ENCODE peak calls at places on chromosomes 13 and 19, in five cellular contexts. One of them, this sample, is unnamed.

GRCh38 chr19:14185158-14185557 is 20.8 kb downstream of the ADGRL1 start:
- DNase-seq in activated CD8-positive, alpha-beta memory T cell treated with anti-CD3 and anti-CD28 coated beads for 4 hours: no peak
- DNase-seq in NAMALWA: no peak
- DNase-seq in stimulated activated effector memory CD8-positive, alpha-beta T cell treated with anti-CD3 and anti-CD28 coated beads, Interleukin-12 subunit alpha, Interleukin-12 subunit beta, amount 100 ng/mL, for 72 hours: no peak
- DNase-seq in stimulated activated CD4-positive, alpha-beta T cell treated with anti-CD3 and anti-CD28 coated beads, Interleukin-12 subunit alpha, Interleukin-12 subunit beta, amount 100 ng/mL, for 4 hours: no peak
- DNase-seq in this sample: no peak

GRCh38 chr19:46849610-46850009 is 1.0 kb downstream of the AP2S1 start:
- DNase-seq in activated CD8-positive, alpha-beta memory T cell treated with anti-CD3 and anti-CD28 coated beads for 4 hours: no peak
- DNase-seq in NAMALWA: no peak
- DNase-seq in stimulated activated effector memory CD8-positive, alpha-beta T cell treated with anti-CD3 and anti-CD28 coated beads, Interleukin-12 subunit alpha, Interleukin-12 subunit beta, amount 100 ng/mL, for 72 hours: no peak
- DNase-seq in stimulated activated CD4-positive, alpha-beta T cell treated with anti-CD3 and anti-CD28 coated beads, Interleukin-12 subunit alpha, Interleukin-12 subunit beta, amount 100 ng/mL, for 4 hours: no peak
- DNase-seq in this sample: no peak

GRCh38 chr13:69579351-69579750 is 528.3 kb upstream of the ATXN8OS start:
- DNase-seq in activated CD8-positive, alpha-beta memory T cell treated with anti-CD3 and anti-CD28 coated beads for 4 hours: no peak
- DNase-seq in NAMALWA: peak
- DNase-seq in stimulated activated effector memory CD8-positive, alpha-beta T cell treated with anti-CD3 and anti-CD28 coated beads, Interleukin-12 subunit alpha, Interleukin-12 subunit beta, amount 100 ng/mL, for 72 hours: no peak
- DNase-seq in stimulated activated CD4-positive, alpha-beta T cell treated with anti-CD3 and anti-CD28 coated beads, Interleukin-12 subunit alpha, Interleukin-12 subunit beta, amount 100 ng/mL, for 4 hours: no peak
- DNase-seq in this sample: no peak

GRCh38 chr13:114002009-114002544 is 28.2 kb upstream of the C13orf46 start:
- DNase-seq in activated CD8-positive, alpha-beta memory T cell treated with anti-CD3 and anti-CD28 coated beads for 4 hours: no peak
- DNase-seq in NAMALWA: no peak
- DNase-seq in stimulated activated effector memory CD8-positive, alpha-beta T cell treated with anti-CD3 and anti-CD28 coated beads, Interleukin-12 subunit alpha, Interleukin-12 subunit beta, amount 100 ng/mL, for 72 hours: no peak
- DNase-seq in stimulated activated CD4-positive, alpha-beta T cell treated with anti-CD3 and anti-CD28 coated beads, Interleukin-12 subunit alpha, Interleukin-12 subunit beta, amount 100 ng/mL, for 4 hours: no peak
- DNase-seq in this sample: no peak

GRCh38 chr19:50947123-50947522 is 5.7 kb downstream of the KLK5 start:
- DNase-seq in activated CD8-positive, alpha-beta memory T cell treated with anti-CD3 and anti-CD28 coated beads for 4 hours: no peak
- DNase-seq in NAMALWA: no peak
- DNase-seq in stimulated activated effector memory CD8-positive, alpha-beta T cell treated with anti-CD3 and anti-CD28 coated beads, Interleukin-12 subunit alpha, Interleukin-12 subunit beta, amount 100 ng/mL, for 72 hours: no peak
- DNase-seq in stimulated activated CD4-positive, alpha-beta T cell treated with anti-CD3 and anti-CD28 coated beads, Interleukin-12 subunit alpha, Interleukin-12 subunit beta, amount 100 ng/mL, for 4 hours: no peak
- DNase-seq in this sample: no peak

GRCh38 chr19:17938092-17938845 is 5.5 kb downstream of the CCDC124 start:
- DNase-seq in activated CD8-positive, alpha-beta memory T cell treated with anti-CD3 and anti-CD28 coated beads for 4 hours: peak
- DNase-seq in NAMALWA: peak
- DNase-seq in stimulated activated effector memory CD8-positive, alpha-beta T cell treated with anti-CD3 and anti-CD28 coated beads, Interleukin-12 subunit alpha, Interleukin-12 subunit beta, amount 100 ng/mL, for 72 hours: peak
- DNase-seq in stimulated activated CD4-positive, alpha-beta T cell treated with anti-CD3 and anti-CD28 coated beads, Interleukin-12 subunit alpha, Interleukin-12 subunit beta, amount 100 ng/mL, for 4 hours: peak
- DNase-seq in this sample: peak

GRCh38 chr13:107421951-107422350 is 793.4 kb downstream of the LIG4 start:
- DNase-seq in activated CD8-positive, alpha-beta memory T cell treated with anti-CD3 and anti-CD28 coated beads for 4 hours: no peak
- DNase-seq in NAMALWA: no peak
- DNase-seq in stimulated activated effector memory CD8-positive, alpha-beta T cell treated with anti-CD3 and anti-CD28 coated beads, Interleukin-12 subunit alpha, Interleukin-12 subunit beta, amount 100 ng/mL, for 72 hours: no peak
- DNase-seq in stimulated activated CD4-positive, alpha-beta T cell treated with anti-CD3 and anti-CD28 coated beads, Interleukin-12 subunit alpha, Interleukin-12 subunit beta, amount 100 ng/mL, for 4 hours: no peak
- DNase-seq in this sample: no peak

GRCh38 chr13:113976711-113977684 is 3.1 kb upstream of the C13orf46 start:
- DNase-seq in activated CD8-positive, alpha-beta memory T cell treated with anti-CD3 and anti-CD28 coated beads for 4 hours: no peak
- DNase-seq in NAMALWA: no peak
- DNase-seq in stimulated activated effector memory CD8-positive, alpha-beta T cell treated with anti-CD3 and anti-CD28 coated beads, Interleukin-12 subunit alpha, Interleukin-12 subunit beta, amount 100 ng/mL, for 72 hours: no peak
- DNase-seq in stimulated activated CD4-positive, alpha-beta T cell treated with anti-CD3 and anti-CD28 coated beads, Interleukin-12 subunit alpha, Interleukin-12 subunit beta, amount 100 ng/mL, for 4 hours: no peak
- DNase-seq in this sample: no peak

GRCh38 chr13:28494537-28494860 is 429 bp downstream of the FLT1 start:
- DNase-seq in activated CD8-positive, alpha-beta memory T cell treated with anti-CD3 and anti-CD28 coated beads for 4 hours: no peak
- DNase-seq in NAMALWA: no peak
- DNase-seq in stimulated activated effector memory CD8-positive, alpha-beta T cell treated with anti-CD3 and anti-CD28 coated beads, Interleukin-12 subunit alpha, Interleukin-12 subunit beta, amount 100 ng/mL, for 72 hours: no peak
- DNase-seq in stimulated activated CD4-positive, alpha-beta T cell treated with anti-CD3 and anti-CD28 coated beads, Interleukin-12 subunit alpha, Interleukin-12 subunit beta, amount 100 ng/mL, for 4 hours: peak
- DNase-seq in this sample: peak

GRCh38 chr13:40666905-40667621 is 622 bp upstream of the FOXO1 start:
- DNase-seq in activated CD8-positive, alpha-beta memory T cell treated with anti-CD3 and anti-CD28 coated beads for 4 hours: no peak
- DNase-seq in NAMALWA: peak
- DNase-seq in stimulated activated effector memory CD8-positive, alpha-beta T cell treated with anti-CD3 and anti-CD28 coated beads, Interleukin-12 subunit alpha, Interleukin-12 subunit beta, amount 100 ng/mL, for 72 hours: no peak
- DNase-seq in stimulated activated CD4-positive, alpha-beta T cell treated with anti-CD3 and anti-CD28 coated beads, Interleukin-12 subunit alpha, Interleukin-12 subunit beta, amount 100 ng/mL, for 4 hours: peak
- DNase-seq in this sample: peak

GRCh38 chr13:76790519-76791289 is 95.5 kb downstream of the KCTD12 start:
- DNase-seq in activated CD8-positive, alpha-beta memory T cell treated with anti-CD3 and anti-CD28 coated beads for 4 hours: no peak
- DNase-seq in NAMALWA: no peak
- DNase-seq in stimulated activated effector memory CD8-positive, alpha-beta T cell treated with anti-CD3 and anti-CD28 coated beads, Interleukin-12 subunit alpha, Interleukin-12 subunit beta, amount 100 ng/mL, for 72 hours: no peak
- DNase-seq in stimulated activated CD4-positive, alpha-beta T cell treated with anti-CD3 and anti-CD28 coated beads, Interleukin-12 subunit alpha, Interleukin-12 subunit beta, amount 100 ng/mL, for 4 hours: no peak
- DNase-seq in this sample: no peak

GRCh38 chr13:72430923-72431322 is 296.5 kb downstream of the MZT1 start:
- DNase-seq in activated CD8-positive, alpha-beta memory T cell treated with anti-CD3 and anti-CD28 coated beads for 4 hours: no peak
- DNase-seq in NAMALWA: no peak
- DNase-seq in stimulated activated effector memory CD8-positive, alpha-beta T cell treated with anti-CD3 and anti-CD28 coated beads, Interleukin-12 subunit alpha, Interleukin-12 subunit beta, amount 100 ng/mL, for 72 hours: no peak
- DNase-seq in stimulated activated CD4-positive, alpha-beta T cell treated with anti-CD3 and anti-CD28 coated beads, Interleukin-12 subunit alpha, Interleukin-12 subunit beta, amount 100 ng/mL, for 4 hours: no peak
- DNase-seq in this sample: no peak

GRCh38 chr19:7522923-7523667 is 671 bp downstream of the MCOLN1 start:
- DNase-seq in activated CD8-positive, alpha-beta memory T cell treated with anti-CD3 and anti-CD28 coated beads for 4 hours: no peak
- DNase-seq in NAMALWA: no peak
- DNase-seq in stimulated activated effector memory CD8-positive, alpha-beta T cell treated with anti-CD3 and anti-CD28 coated beads, Interleukin-12 subunit alpha, Interleukin-12 subunit beta, amount 100 ng/mL, for 72 hours: no peak
- DNase-seq in stimulated activated CD4-positive, alpha-beta T cell treated with anti-CD3 and anti-CD28 coated beads, Interleukin-12 subunit alpha, Interleukin-12 subunit beta, amount 100 ng/mL, for 4 hours: no peak
- DNase-seq in this sample: no peak

GRCh38 chr19:6418562-6418932 is 6.1 kb downstream of the KHSRP start:
- DNase-seq in activated CD8-positive, alpha-beta memory T cell treated with anti-CD3 and anti-CD28 coated beads for 4 hours: no peak
- DNase-seq in NAMALWA: no peak
- DNase-seq in stimulated activated effector memory CD8-positive, alpha-beta T cell treated with anti-CD3 and anti-CD28 coated beads, Interleukin-12 subunit alpha, Interleukin-12 subunit beta, amount 100 ng/mL, for 72 hours: no peak
- DNase-seq in stimulated activated CD4-positive, alpha-beta T cell treated with anti-CD3 and anti-CD28 coated beads, Interleukin-12 subunit alpha, Interleukin-12 subunit beta, amount 100 ng/mL, for 4 hours: no peak
- DNase-seq in this sample: no peak

GRCh38 chr19:1672038-1672768 is 19.8 kb upstream of the TCF3 start:
- DNase-seq in activated CD8-positive, alpha-beta memory T cell treated with anti-CD3 and anti-CD28 coated beads for 4 hours: peak
- DNase-seq in NAMALWA: peak
- DNase-seq in stimulated activated effector memory CD8-positive, alpha-beta T cell treated with anti-CD3 and anti-CD28 coated beads, Interleukin-12 subunit alpha, Interleukin-12 subunit beta, amount 100 ng/mL, for 72 hours: peak
- DNase-seq in stimulated activated CD4-positive, alpha-beta T cell treated with anti-CD3 and anti-CD28 coated beads, Interleukin-12 subunit alpha, Interleukin-12 subunit beta, amount 100 ng/mL, for 4 hours: peak
- DNase-seq in this sample: no peak

GRCh38 chr13:102962430-102962829 is 103.8 kb downstream of the SLC10A2 start:
- DNase-seq in activated CD8-positive, alpha-beta memory T cell treated with anti-CD3 and anti-CD28 coated beads for 4 hours: no peak
- DNase-seq in NAMALWA: no peak
- DNase-seq in stimulated activated effector memory CD8-positive, alpha-beta T cell treated with anti-CD3 and anti-CD28 coated beads, Interleukin-12 subunit alpha, Interleukin-12 subunit beta, amount 100 ng/mL, for 72 hours: no peak
- DNase-seq in stimulated activated CD4-positive, alpha-beta T cell treated with anti-CD3 and anti-CD28 coated beads, Interleukin-12 subunit alpha, Interleukin-12 subunit beta, amount 100 ng/mL, for 4 hours: no peak
- DNase-seq in this sample: no peak

GRCh38 chr19:33819875-33820781 is 23.5 kb downstream of the KCTD15 start:
- DNase-seq in activated CD8-positive, alpha-beta memory T cell treated with anti-CD3 and anti-CD28 coated beads for 4 hours: no peak
- DNase-seq in NAMALWA: peak
- DNase-seq in stimulated activated effector memory CD8-positive, alpha-beta T cell treated with anti-CD3 and anti-CD28 coated beads, Interleukin-12 subunit alpha, Interleukin-12 subunit beta, amount 100 ng/mL, for 72 hours: peak
- DNase-seq in stimulated activated CD4-positive, alpha-beta T cell treated with anti-CD3 and anti-CD28 coated beads, Interleukin-12 subunit alpha, Interleukin-12 subunit beta, amount 100 ng/mL, for 4 hours: peak
- DNase-seq in this sample: peak

GRCh38 chr19:18975011-18975410 is 34.0 kb upstream of the HOMER3 start:
- DNase-seq in activated CD8-positive, alpha-beta memory T cell treated with anti-CD3 and anti-CD28 coated beads for 4 hours: no peak
- DNase-seq in NAMALWA: no peak
- DNase-seq in stimulated activated effector memory CD8-positive, alpha-beta T cell treated with anti-CD3 and anti-CD28 coated beads, Interleukin-12 subunit alpha, Interleukin-12 subunit beta, amount 100 ng/mL, for 72 hours: no peak
- DNase-seq in stimulated activated CD4-positive, alpha-beta T cell treated with anti-CD3 and anti-CD28 coated beads, Interleukin-12 subunit alpha, Interleukin-12 subunit beta, amount 100 ng/mL, for 4 hours: no peak
- DNase-seq in this sample: no peak

GRCh38 chr13:38767506-38768265 is 80.8 kb downstream of the FREM2 start:
- DNase-seq in activated CD8-positive, alpha-beta memory T cell treated with anti-CD3 and anti-CD28 coated beads for 4 hours: no peak
- DNase-seq in NAMALWA: no peak
- DNase-seq in stimulated activated effector memory CD8-positive, alpha-beta T cell treated with anti-CD3 and anti-CD28 coated beads, Interleukin-12 subunit alpha, Interleukin-12 subunit beta, amount 100 ng/mL, for 72 hours: no peak
- DNase-seq in stimulated activated CD4-positive, alpha-beta T cell treated with anti-CD3 and anti-CD28 coated beads, Interleukin-12 subunit alpha, Interleukin-12 subunit beta, amount 100 ng/mL, for 4 hours: no peak
- DNase-seq in this sample: no peak

GRCh38 chr13:50357586-50358118 is 342.4 kb downstream of the KCNRG start:
- DNase-seq in activated CD8-positive, alpha-beta memory T cell treated with anti-CD3 and anti-CD28 coated beads for 4 hours: no peak
- DNase-seq in NAMALWA: no peak
- DNase-seq in stimulated activated effector memory CD8-positive, alpha-beta T cell treated with anti-CD3 and anti-CD28 coated beads, Interleukin-12 subunit alpha, Interleukin-12 subunit beta, amount 100 ng/mL, for 72 hours: no peak
- DNase-seq in stimulated activated CD4-positive, alpha-beta T cell treated with anti-CD3 and anti-CD28 coated beads, Interleukin-12 subunit alpha, Interleukin-12 subunit beta, amount 100 ng/mL, for 4 hours: no peak
- DNase-seq in this sample: no peak

GRCh38 chr19:45772912-45773311 is 3.9 kb upstream of the SIX5 start:
- DNase-seq in activated CD8-positive, alpha-beta memory T cell treated with anti-CD3 and anti-CD28 coated beads for 4 hours: no peak
- DNase-seq in NAMALWA: no peak
- DNase-seq in stimulated activated effector memory CD8-positive, alpha-beta T cell treated with anti-CD3 and anti-CD28 coated beads, Interleukin-12 subunit alpha, Interleukin-12 subunit beta, amount 100 ng/mL, for 72 hours: no peak
- DNase-seq in stimulated activated CD4-positive, alpha-beta T cell treated with anti-CD3 and anti-CD28 coated beads, Interleukin-12 subunit alpha, Interleukin-12 subunit beta, amount 100 ng/mL, for 4 hours: no peak
- DNase-seq in this sample: no peak

GRCh38 chr13:113947321-113948033 is 26.4 kb downstream of the C13orf46 start:
- DNase-seq in activated CD8-positive, alpha-beta memory T cell treated with anti-CD3 and anti-CD28 coated beads for 4 hours: no peak
- DNase-seq in NAMALWA: no peak
- DNase-seq in stimulated activated effector memory CD8-positive, alpha-beta T cell treated with anti-CD3 and anti-CD28 coated beads, Interleukin-12 subunit alpha, Interleukin-12 subunit beta, amount 100 ng/mL, for 72 hours: no peak
- DNase-seq in stimulated activated CD4-positive, alpha-beta T cell treated with anti-CD3 and anti-CD28 coated beads, Interleukin-12 subunit alpha, Interleukin-12 subunit beta, amount 100 ng/mL, for 4 hours: no peak
- DNase-seq in this sample: no peak

GRCh38 chr13:98842074-98842473 is 89.6 kb upstream of the SLC15A1 start:
- DNase-seq in activated CD8-positive, alpha-beta memory T cell treated with anti-CD3 and anti-CD28 coated beads for 4 hours: no peak
- DNase-seq in NAMALWA: peak
- DNase-seq in stimulated activated effector memory CD8-positive, alpha-beta T cell treated with anti-CD3 and anti-CD28 coated beads, Interleukin-12 subunit alpha, Interleukin-12 subunit beta, amount 100 ng/mL, for 72 hours: no peak
- DNase-seq in stimulated activated CD4-positive, alpha-beta T cell treated with anti-CD3 and anti-CD28 coated beads, Interleukin-12 subunit alpha, Interleukin-12 subunit beta, amount 100 ng/mL, for 4 hours: no peak
- DNase-seq in this sample: no peak

GRCh38 chr19:13860679-13861391 is 16.1 kb upstream of the NANOS3 start:
- DNase-seq in activated CD8-positive, alpha-beta memory T cell treated with anti-CD3 and anti-CD28 coated beads for 4 hours: no peak
- DNase-seq in NAMALWA: no peak
- DNase-seq in stimulated activated effector memory CD8-positive, alpha-beta T cell treated with anti-CD3 and anti-CD28 coated beads, Interleukin-12 subunit alpha, Interleukin-12 subunit beta, amount 100 ng/mL, for 72 hours: no peak
- DNase-seq in stimulated activated CD4-positive, alpha-beta T cell treated with anti-CD3 and anti-CD28 coated beads, Interleukin-12 subunit alpha, Interleukin-12 subunit beta, amount 100 ng/mL, for 4 hours: no peak
- DNase-seq in this sample: no peak

GRCh38 chr19:46759817-46760333 is 13.6 kb upstream of the STRN4 start:
- DNase-seq in activated CD8-positive, alpha-beta memory T cell treated with anti-CD3 and anti-CD28 coated beads for 4 hours: no peak
- DNase-seq in NAMALWA: no peak
- DNase-seq in stimulated activated effector memory CD8-positive, alpha-beta T cell treated with anti-CD3 and anti-CD28 coated beads, Interleukin-12 subunit alpha, Interleukin-12 subunit beta, amount 100 ng/mL, for 72 hours: no peak
- DNase-seq in stimulated activated CD4-positive, alpha-beta T cell treated with anti-CD3 and anti-CD28 coated beads, Interleukin-12 subunit alpha, Interleukin-12 subunit beta, amount 100 ng/mL, for 4 hours: no peak
- DNase-seq in this sample: no peak

GRCh38 chr13:43348397-43348796 is 325.0 kb downstream of the DNAJC15 start:
- DNase-seq in activated CD8-positive, alpha-beta memory T cell treated with anti-CD3 and anti-CD28 coated beads for 4 hours: no peak
- DNase-seq in NAMALWA: no peak
- DNase-seq in stimulated activated effector memory CD8-positive, alpha-beta T cell treated with anti-CD3 and anti-CD28 coated beads, Interleukin-12 subunit alpha, Interleukin-12 subunit beta, amount 100 ng/mL, for 72 hours: no peak
- DNase-seq in stimulated activated CD4-positive, alpha-beta T cell treated with anti-CD3 and anti-CD28 coated beads, Interleukin-12 subunit alpha, Interleukin-12 subunit beta, amount 100 ng/mL, for 4 hours: no peak
- DNase-seq in this sample: no peak

GRCh38 chr19:7857727-7858701 is 16.2 kb downstream of the PRR36 start:
- DNase-seq in activated CD8-positive, alpha-beta memory T cell treated with anti-CD3 and anti-CD28 coated beads for 4 hours: no peak
- DNase-seq in NAMALWA: peak
- DNase-seq in stimulated activated effector memory CD8-positive, alpha-beta T cell treated with anti-CD3 and anti-CD28 coated beads, Interleukin-12 subunit alpha, Interleukin-12 subunit beta, amount 100 ng/mL, for 72 hours: no peak
- DNase-seq in stimulated activated CD4-positive, alpha-beta T cell treated with anti-CD3 and anti-CD28 coated beads, Interleukin-12 subunit alpha, Interleukin-12 subunit beta, amount 100 ng/mL, for 4 hours: no peak
- DNase-seq in this sample: peak

GRCh38 chr13:38417727-38418126 is 68.1 kb downstream of the UFM1 start:
- DNase-seq in activated CD8-positive, alpha-beta memory T cell treated with anti-CD3 and anti-CD28 coated beads for 4 hours: no peak
- DNase-seq in NAMALWA: peak
- DNase-seq in stimulated activated effector memory CD8-positive, alpha-beta T cell treated with anti-CD3 and anti-CD28 coated beads, Interleukin-12 subunit alpha, Interleukin-12 subunit beta, amount 100 ng/mL, for 72 hours: no peak
- DNase-seq in stimulated activated CD4-positive, alpha-beta T cell treated with anti-CD3 and anti-CD28 coated beads, Interleukin-12 subunit alpha, Interleukin-12 subunit beta, amount 100 ng/mL, for 4 hours: no peak
- DNase-seq in this sample: no peak

GRCh38 chr19:2207991-2208860 is 27.9 kb downstream of the PLEKHJ1 start:
- DNase-seq in activated CD8-positive, alpha-beta memory T cell treated with anti-CD3 and anti-CD28 coated beads for 4 hours: peak
- DNase-seq in NAMALWA: peak
- DNase-seq in stimulated activated effector memory CD8-positive, alpha-beta T cell treated with anti-CD3 and anti-CD28 coated beads, Interleukin-12 subunit alpha, Interleukin-12 subunit beta, amount 100 ng/mL, for 72 hours: peak
- DNase-seq in stimulated activated CD4-positive, alpha-beta T cell treated with anti-CD3 and anti-CD28 coated beads, Interleukin-12 subunit alpha, Interleukin-12 subunit beta, amount 100 ng/mL, for 4 hours: no peak
- DNase-seq in this sample: no peak

GRCh38 chr19:38018694-38019426 is 111.9 kb downstream of the SIPA1L3 start:
- DNase-seq in activated CD8-positive, alpha-beta memory T cell treated with anti-CD3 and anti-CD28 coated beads for 4 hours: no peak
- DNase-seq in NAMALWA: no peak
- DNase-seq in stimulated activated effector memory CD8-positive, alpha-beta T cell treated with anti-CD3 and anti-CD28 coated beads, Interleukin-12 subunit alpha, Interleukin-12 subunit beta, amount 100 ng/mL, for 72 hours: no peak
- DNase-seq in stimulated activated CD4-positive, alpha-beta T cell treated with anti-CD3 and anti-CD28 coated beads, Interleukin-12 subunit alpha, Interleukin-12 subunit beta, amount 100 ng/mL, for 4 hours: no peak
- DNase-seq in this sample: no peak

GRCh38 chr13:86155756-86156155 is 356.5 kb upstream of the SLITRK6 start:
- DNase-seq in activated CD8-positive, alpha-beta memory T cell treated with anti-CD3 and anti-CD28 coated beads for 4 hours: no peak
- DNase-seq in NAMALWA: no peak
- DNase-seq in stimulated activated effector memory CD8-positive, alpha-beta T cell treated with anti-CD3 and anti-CD28 coated beads, Interleukin-12 subunit alpha, Interleukin-12 subunit beta, amount 100 ng/mL, for 72 hours: no peak
- DNase-seq in stimulated activated CD4-positive, alpha-beta T cell treated with anti-CD3 and anti-CD28 coated beads, Interleukin-12 subunit alpha, Interleukin-12 subunit beta, amount 100 ng/mL, for 4 hours: no peak
- DNase-seq in this sample: no peak

GRCh38 chr19:46659151-46660007 is 1.6 kb downstream of the DACT3 start:
- DNase-seq in activated CD8-positive, alpha-beta memory T cell treated with anti-CD3 and anti-CD28 coated beads for 4 hours: no peak
- DNase-seq in NAMALWA: no peak
- DNase-seq in stimulated activated effector memory CD8-positive, alpha-beta T cell treated with anti-CD3 and anti-CD28 coated beads, Interleukin-12 subunit alpha, Interleukin-12 subunit beta, amount 100 ng/mL, for 72 hours: no peak
- DNase-seq in stimulated activated CD4-positive, alpha-beta T cell treated with anti-CD3 and anti-CD28 coated beads, Interleukin-12 subunit alpha, Interleukin-12 subunit beta, amount 100 ng/mL, for 4 hours: no peak
- DNase-seq in this sample: peak

This sample was measured in neural crest cell.